ENCODE peak calls at places on chromosomes 12 and 14, in four cellular contexts. S is activated gamma-delta T cell treated with Interleukin-2 at 50 U/mL for 16 hours; C is suprapubic skin; Y is stimulated activated CD4-positive, alpha-beta T cell treated with anti-CD3 and anti-CD28 coated beads, Interleukin-15, amount 100 ng/mL, for 1 hour. K is an unnamed sample.

GRCh38 chr14:96637521-96637920 is 135.3 kb downstream of the PAPOLA start:
- DNase-seq in S (no peak), C (no peak), Y (no peak), K (no peak)

GRCh38 chr12:88401153-88401552 is 179.1 kb downstream of the KITLG start:
- DNase-seq in S (no peak), C (no peak), Y (no peak), K (no peak)

GRCh38 chr14:22955702-22956575 is 951 bp downstream of the HAUS4 start:
- DNase-seq in S (no peak), C (peak; percentile 34), Y (no peak), K (peak; percentile 36)

GRCh38 chr14:61406670-61407069 is 85.3 kb downstream of the PRKCH start:
- DNase-seq in S (no peak), C (no peak), Y (no peak), K (no peak)

GRCh38 chr12:94980577-94980976 is 22.9 kb downstream of the NDUFA12 start:
- DNase-seq in S (no peak), C (no peak), Y (no peak), K (no peak)

GRCh38 chr12:65306603-65307501 is 28.4 kb downstream of the MSRB3 start:
- DNase-seq in S (no peak), C (no peak), Y (no peak), K (peak; percentile 55)

GRCh38 chr12:67477682-67478265 is 170.8 kb upstream of the DYRK2 start:
- DNase-seq in S (no peak), C (no peak), Y (no peak), K (no peak)

GRCh38 chr12:4518106-4518728 is 20.5 kb upstream of the RAD51AP1 start:
- DNase-seq in S (no peak), C (no peak), Y (no peak), K (peak; percentile 52)

GRCh38 chr12:93461503-93461902 is 5.8 kb upstream of the MRPL42 start:
- DNase-seq in S (no peak), C (no peak), Y (no peak), K (no peak)

GRCh38 chr14:73740921-73741326 is 26.7 kb upstream of the PNMA1 start:
- DNase-seq in S (no peak), C (peak; percentile 90), Y (no peak), K (peak; percentile 47)

GRCh38 chr12:7376196-7376595 is 67.8 kb downstream of the CD163L1 start:
- DNase-seq in S (no peak), C (no peak), Y (no peak), K (no peak)

GRCh38 chr14:101189962-101190560 is 286.5 kb upstream of the RTL1 start:
- DNase-seq in S (no peak), C (no peak), Y (no peak), K (no peak)